ENCODE peak calls at places on chromosomes 1 and 21, in eight cellular contexts. Y, B, T, J, M, L, R and A are unnamed samples.
A peak's percentile ranks its signal among the peaks of the same experiment; 100 is the strongest.

GRCh38 chr1:187264995-187265602 is 436.4 kb downstream of the PLA2G4A start:
- DNase-seq in Y (no peak), J (no peak), M (peak; percentile 75), R (peak; percentile 91), B (no peak), L (peak; percentile 61), T (no peak), A (peak; percentile 4)

GRCh38 chr1:8674912-8675311 is 142.5 kb downstream of the RERE start:
- DNase-seq in M (no peak), T (no peak), J (no peak), B (no peak), Y (no peak), R (no peak), L (no peak), A (no peak)

GRCh38 chr1:50861742-50862141 is 98.3 kb downstream of the FAF1 start:
- DNase-seq in L (no peak), B (no peak), T (no peak), R (no peak), M (no peak), Y (no peak), J (no peak), A (no peak)

GRCh38 chr1:199705825-199706224 is 321.7 kb upstream of the NR5A2 start:
- DNase-seq in J (no peak), R (no peak), L (no peak), B (no peak), T (no peak), M (no peak), Y (no peak), A (no peak)

GRCh38 chr1:230459463-230459862 is 33.3 kb upstream of the PGBD5 start:
- DNase-seq in T (no peak), M (no peak), B (no peak), J (no peak), L (no peak), R (peak; percentile 89), Y (no peak), A (peak; percentile 21)

GRCh38 chr1:92698932-92699331 is 86.0 kb downstream of the EVI5 start:
- DNase-seq in B (no peak), J (peak; percentile 27), L (no peak), T (no peak), Y (no peak), R (no peak), M (no peak), A (no peak)

GRCh38 chr1:39076127-39076798 is 50.1 kb downstream of the NDUFS5 start:
- DNase-seq in R (no peak), L (no peak), J (peak; percentile 73), T (no peak), Y (no peak), B (no peak), M (no peak), A (no peak)

GRCh38 chr1:83102630-83103071 is 896.3 kb downstream of the TTLL7 start:
- DNase-seq in Y (no peak), M (no peak), B (no peak), J (no peak), T (no peak), L (no peak), R (peak; percentile 81), A (peak; percentile 86)

GRCh38 chr1:208189183-208189582 is 55.0 kb downstream of the PLXNA2 start:
- DNase-seq in B (no peak), T (no peak), Y (no peak), J (no peak), L (no peak), M (no peak), R (no peak), A (peak; percentile 7)

GRCh38 chr21:43818685-43819084 is 29.3 kb downstream of the RRP1 start:
- DNase-seq in Y (no peak), J (peak; percentile 3), M (no peak), L (no peak), R (no peak), B (no peak), T (no peak), A (no peak)